ENCODE peak calls at places on chromosomes 16 and 17, in five cellular contexts. One of them, this sample, is unnamed.
A peak's percentile ranks its signal among the peaks of the same experiment; 100 is the strongest.

GRCh38 chr17:34269969-34270368 is at the start of gene CCL7:
- DNase-seq in AG08395: peak; percentile 19
- DNase-seq in stimulated activated CD8-positive, alpha-beta memory T cell treated with anti-CD3 and anti-CD28 coated beads, Interleukin-15, amount 100 ng/mL, for 4 hours: no peak
- DNase-seq in H54: no peak
- DNase-seq in NCI-H524: no peak
- DNase-seq in this sample: no peak

GRCh38 chr16:56306690-56307533 is 115.6 kb downstream of the GNAO1 start:
- DNase-seq in AG08395: no peak
- DNase-seq in stimulated activated CD8-positive, alpha-beta memory T cell treated with anti-CD3 and anti-CD28 coated beads, Interleukin-15, amount 100 ng/mL, for 4 hours: no peak
- DNase-seq in H54: no peak
- DNase-seq in NCI-H524: no peak
- DNase-seq in this sample: no peak

GRCh38 chr16:89706446-89707260 is 5.1 kb upstream of the SPATA2L start:
- DNase-seq in AG08395: no peak
- DNase-seq in stimulated activated CD8-positive, alpha-beta memory T cell treated with anti-CD3 and anti-CD28 coated beads, Interleukin-15, amount 100 ng/mL, for 4 hours: no peak
- DNase-seq in H54: no peak
- DNase-seq in NCI-H524: no peak
- DNase-seq in this sample: no peak

GRCh38 chr16:65832679-65833078 is 533.8 kb upstream of the CDH5 start:
- DNase-seq in AG08395: no peak
- DNase-seq in stimulated activated CD8-positive, alpha-beta memory T cell treated with anti-CD3 and anti-CD28 coated beads, Interleukin-15, amount 100 ng/mL, for 4 hours: no peak
- DNase-seq in H54: no peak
- DNase-seq in NCI-H524: no peak
- DNase-seq in this sample: no peak

GRCh38 chr16:14181371-14182050 is 110.4 kb downstream of the MRTFB start:
- DNase-seq in AG08395: peak; percentile 50
- DNase-seq in stimulated activated CD8-positive, alpha-beta memory T cell treated with anti-CD3 and anti-CD28 coated beads, Interleukin-15, amount 100 ng/mL, for 4 hours: no peak
- DNase-seq in H54: no peak
- DNase-seq in NCI-H524: no peak
- DNase-seq in this sample: no peak

GRCh38 chr16:27417047-27417671 is 15.2 kb downstream of the IL21R start:
- DNase-seq in AG08395: no peak
- DNase-seq in stimulated activated CD8-positive, alpha-beta memory T cell treated with anti-CD3 and anti-CD28 coated beads, Interleukin-15, amount 100 ng/mL, for 4 hours: no peak
- DNase-seq in H54: no peak
- DNase-seq in NCI-H524: no peak
- DNase-seq in this sample: no peak

GRCh38 chr16:10387378-10387681 is 1.5 kb downstream of the ATF7IP2 start:
- DNase-seq in AG08395: no peak
- DNase-seq in stimulated activated CD8-positive, alpha-beta memory T cell treated with anti-CD3 and anti-CD28 coated beads, Interleukin-15, amount 100 ng/mL, for 4 hours: no peak
- DNase-seq in H54: no peak
- DNase-seq in NCI-H524: no peak
- DNase-seq in this sample: no peak

GRCh38 chr17:16927641-16928321 is 44.1 kb downstream of the TNFRSF13B start:
- DNase-seq in AG08395: no peak
- DNase-seq in stimulated activated CD8-positive, alpha-beta memory T cell treated with anti-CD3 and anti-CD28 coated beads, Interleukin-15, amount 100 ng/mL, for 4 hours: no peak
- DNase-seq in H54: no peak
- DNase-seq in NCI-H524: no peak
- DNase-seq in this sample: no peak

GRCh38 chr16:68237243-68238028 is 1.5 kb upstream of the ESRP2 start:
- DNase-seq in AG08395: peak; percentile 100
- DNase-seq in stimulated activated CD8-positive, alpha-beta memory T cell treated with anti-CD3 and anti-CD28 coated beads, Interleukin-15, amount 100 ng/mL, for 4 hours: peak; percentile 77
- DNase-seq in H54: peak; percentile 97
- DNase-seq in NCI-H524: peak; percentile 94
- DNase-seq in this sample: peak; percentile 95

GRCh38 chr16:54928421-54929089 is 2.1 kb upstream of the IRX5 start:
- DNase-seq in AG08395: peak; percentile 33
- DNase-seq in stimulated activated CD8-positive, alpha-beta memory T cell treated with anti-CD3 and anti-CD28 coated beads, Interleukin-15, amount 100 ng/mL, for 4 hours: no peak
- DNase-seq in H54: peak; percentile 53
- DNase-seq in NCI-H524: no peak
- DNase-seq in this sample: peak; percentile 77

GRCh38 chr17:34163681-34164080 is 91.4 kb upstream of the CCL2 start:
- DNase-seq in AG08395: peak; percentile 51
- DNase-seq in stimulated activated CD8-positive, alpha-beta memory T cell treated with anti-CD3 and anti-CD28 coated beads, Interleukin-15, amount 100 ng/mL, for 4 hours: no peak
- DNase-seq in H54: no peak
- DNase-seq in NCI-H524: no peak
- DNase-seq in this sample: no peak

GRCh38 chr16:85580684-85581083 is 32.4 kb upstream of the GSE1 start:
- DNase-seq in AG08395: no peak
- DNase-seq in stimulated activated CD8-positive, alpha-beta memory T cell treated with anti-CD3 and anti-CD28 coated beads, Interleukin-15, amount 100 ng/mL, for 4 hours: no peak
- DNase-seq in H54: no peak
- DNase-seq in NCI-H524: no peak
- DNase-seq in this sample: no peak

GRCh38 chr17:64969046-64969501 is 49.8 kb upstream of the LRRC37A3 start:
- DNase-seq in AG08395: no peak
- DNase-seq in stimulated activated CD8-positive, alpha-beta memory T cell treated with anti-CD3 and anti-CD28 coated beads, Interleukin-15, amount 100 ng/mL, for 4 hours: no peak
- DNase-seq in H54: no peak
- DNase-seq in NCI-H524: no peak
- DNase-seq in this sample: no peak

GRCh38 chr17:79591695-79592094 is 19.2 kb downstream of the RBFOX3 start:
- DNase-seq in AG08395: no peak
- DNase-seq in stimulated activated CD8-positive, alpha-beta memory T cell treated with anti-CD3 and anti-CD28 coated beads, Interleukin-15, amount 100 ng/mL, for 4 hours: no peak
- DNase-seq in H54: no peak
- DNase-seq in NCI-H524: no peak
- DNase-seq in this sample: no peak

GRCh38 chr17:71921726-71922320 is 199.0 kb upstream of the SOX9 start:
- DNase-seq in AG08395: no peak
- DNase-seq in stimulated activated CD8-positive, alpha-beta memory T cell treated with anti-CD3 and anti-CD28 coated beads, Interleukin-15, amount 100 ng/mL, for 4 hours: no peak
- DNase-seq in H54: no peak
- DNase-seq in NCI-H524: no peak
- DNase-seq in this sample: no peak

GRCh38 chr16:20851601-20852000 is 45.3 kb downstream of the REXO5 start:
- DNase-seq in AG08395: peak; percentile 87
- DNase-seq in stimulated activated CD8-positive, alpha-beta memory T cell treated with anti-CD3 and anti-CD28 coated beads, Interleukin-15, amount 100 ng/mL, for 4 hours: no peak
- DNase-seq in H54: peak; percentile 31
- DNase-seq in NCI-H524: no peak
- DNase-seq in this sample: no peak

GRCh38 chr16:86865866-86866675 is 287.7 kb downstream of the FOXL1 start:
- DNase-seq in AG08395: peak; percentile 51
- DNase-seq in stimulated activated CD8-positive, alpha-beta memory T cell treated with anti-CD3 and anti-CD28 coated beads, Interleukin-15, amount 100 ng/mL, for 4 hours: no peak
- DNase-seq in H54: no peak
- DNase-seq in NCI-H524: no peak
- DNase-seq in this sample: no peak

GRCh38 chr16:87657621-87658192 is 55.4 kb downstream of the JPH3 start:
- DNase-seq in AG08395: no peak
- DNase-seq in stimulated activated CD8-positive, alpha-beta memory T cell treated with anti-CD3 and anti-CD28 coated beads, Interleukin-15, amount 100 ng/mL, for 4 hours: no peak
- DNase-seq in H54: peak; percentile 81
- DNase-seq in NCI-H524: peak; percentile 29
- DNase-seq in this sample: no peak

GRCh38 chr16:66881560-66881959 is 1.2 kb downstream of the PDP2 start:
- DNase-seq in AG08395: no peak
- DNase-seq in stimulated activated CD8-positive, alpha-beta memory T cell treated with anti-CD3 and anti-CD28 coated beads, Interleukin-15, amount 100 ng/mL, for 4 hours: no peak
- DNase-seq in H54: no peak
- DNase-seq in NCI-H524: no peak
- DNase-seq in this sample: no peak

GRCh38 chr17:38403491-38403890 is 24.8 kb upstream of the ARHGAP23 start:
- DNase-seq in AG08395: peak; percentile 43
- DNase-seq in stimulated activated CD8-positive, alpha-beta memory T cell treated with anti-CD3 and anti-CD28 coated beads, Interleukin-15, amount 100 ng/mL, for 4 hours: no peak
- DNase-seq in H54: peak; percentile 42
- DNase-seq in NCI-H524: no peak
- DNase-seq in this sample: peak; percentile 74

GRCh38 chr16:88284101-88284500 is 98.7 kb upstream of the ZNF469 start:
- DNase-seq in AG08395: no peak
- DNase-seq in stimulated activated CD8-positive, alpha-beta memory T cell treated with anti-CD3 and anti-CD28 coated beads, Interleukin-15, amount 100 ng/mL, for 4 hours: no peak
- DNase-seq in H54: no peak
- DNase-seq in NCI-H524: no peak
- DNase-seq in this sample: no peak

GRCh38 chr16:3902731-3903130 is 22.2 kb upstream of the CREBBP start:
- DNase-seq in AG08395: no peak
- DNase-seq in stimulated activated CD8-positive, alpha-beta memory T cell treated with anti-CD3 and anti-CD28 coated beads, Interleukin-15, amount 100 ng/mL, for 4 hours: no peak
- DNase-seq in H54: no peak
- DNase-seq in NCI-H524: no peak
- DNase-seq in this sample: no peak

GRCh38 chr17:19723967-19724366 is 7.6 kb upstream of the SLC47A2 start:
- DNase-seq in AG08395: no peak
- DNase-seq in stimulated activated CD8-positive, alpha-beta memory T cell treated with anti-CD3 and anti-CD28 coated beads, Interleukin-15, amount 100 ng/mL, for 4 hours: no peak
- DNase-seq in H54: no peak
- DNase-seq in NCI-H524: no peak
- DNase-seq in this sample: no peak

GRCh38 chr17:70552982-70553334 is 383.6 kb downstream of the KCNJ2 start:
- DNase-seq in AG08395: no peak
- DNase-seq in stimulated activated CD8-positive, alpha-beta memory T cell treated with anti-CD3 and anti-CD28 coated beads, Interleukin-15, amount 100 ng/mL, for 4 hours: no peak
- DNase-seq in H54: no peak
- DNase-seq in NCI-H524: no peak
- DNase-seq in this sample: no peak

GRCh38 chr16:9469512-9469911 is 378.1 kb downstream of the HAPSTR1 start:
- DNase-seq in AG08395: no peak
- DNase-seq in stimulated activated CD8-positive, alpha-beta memory T cell treated with anti-CD3 and anti-CD28 coated beads, Interleukin-15, amount 100 ng/mL, for 4 hours: no peak
- DNase-seq in H54: no peak
- DNase-seq in NCI-H524: no peak
- DNase-seq in this sample: no peak

GRCh38 chr17:30831257-30831656 is 509 bp upstream of the ATAD5 start:
- DNase-seq in AG08395: peak; percentile 6
- DNase-seq in stimulated activated CD8-positive, alpha-beta memory T cell treated with anti-CD3 and anti-CD28 coated beads, Interleukin-15, amount 100 ng/mL, for 4 hours: no peak
- DNase-seq in H54: no peak
- DNase-seq in NCI-H524: no peak
- DNase-seq in this sample: no peak

GRCh38 chr16:74607967-74608356 is 1.0 kb upstream of the GLG1 start:
- DNase-seq in AG08395: no peak
- DNase-seq in stimulated activated CD8-positive, alpha-beta memory T cell treated with anti-CD3 and anti-CD28 coated beads, Interleukin-15, amount 100 ng/mL, for 4 hours: no peak
- DNase-seq in H54: no peak
- DNase-seq in NCI-H524: peak; percentile 40
- DNase-seq in this sample: no peak

GRCh38 chr16:825298-826061 is 24.9 kb upstream of the GNG13 start:
- DNase-seq in AG08395: peak; percentile 55
- DNase-seq in stimulated activated CD8-positive, alpha-beta memory T cell treated with anti-CD3 and anti-CD28 coated beads, Interleukin-15, amount 100 ng/mL, for 4 hours: no peak
- DNase-seq in H54: no peak
- DNase-seq in NCI-H524: no peak
- DNase-seq in this sample: peak; percentile 64

This sample was measured in NCI-H2171.